ENCODE peak calls at places on chromosome 13, in ten cellular contexts. Y, M, W, K, F, Q, C, X, J and E are unnamed samples.

GRCh38 chr13:108269601-108270328 is at the start of gene TNFSF13B:
- DNase-seq in Y (peak), M (no peak), W (peak), K (no peak), F (peak), Q (peak), C (peak), X (peak), J (peak), E (peak)

GRCh38 chr13:71355010-71355409 is 512.0 kb downstream of the DACH1 start:
- DNase-seq in Y (no peak), M (no peak), W (no peak), K (no peak), F (no peak), Q (no peak), C (no peak), X (no peak), J (no peak), E (no peak)

GRCh38 chr13:51913421-51914136 is 51.8 kb downstream of the CCDC70 start:
- DNase-seq in Y (no peak), M (no peak), W (no peak), K (no peak), F (no peak), Q (peak), C (no peak), X (no peak), J (no peak), E (no peak)

GRCh38 chr13:94345374-94346195 is 133.9 kb downstream of the DCT start:
- DNase-seq in Y (peak), M (no peak), W (no peak), K (no peak), F (no peak), Q (no peak), C (peak), X (no peak), J (peak), E (no peak)

GRCh38 chr13:91313581-91313980 is 33.9 kb upstream of the MIR17HG start:
- DNase-seq in Y (no peak), M (no peak), W (no peak), K (no peak), F (no peak), Q (no peak), C (peak), X (no peak), J (no peak), E (no peak)

GRCh38 chr13:32243695-32244094 is 71.5 kb downstream of the ZAR1L start:
- DNase-seq in Y (no peak), M (no peak), W (no peak), K (no peak), F (no peak), Q (no peak), C (no peak), X (no peak), J (no peak), E (no peak)

GRCh38 chr13:77696006-77696862 is 1.3 kb upstream of the SLAIN1 start:
- DNase-seq in Y (no peak), M (no peak), W (peak), K (no peak), F (no peak), Q (no peak), C (no peak), X (no peak), J (no peak), E (no peak)

GRCh38 chr13:91894311-91894710 is 495.9 kb downstream of the GPC5 start:
- DNase-seq in Y (no peak), M (no peak), W (no peak), K (no peak), F (no peak), Q (no peak), C (no peak), X (no peak), J (peak), E (no peak)

GRCh38 chr13:113534236-113534860 is 43.8 kb upstream of the DCUN1D2 start:
- DNase-seq in Y (no peak), M (no peak), W (no peak), K (no peak), F (no peak), Q (no peak), C (no peak), X (no peak), J (no peak), E (no peak)

GRCh38 chr13:26253787-26254582 is at the start of gene CDK8:
- DNase-seq in Y (peak), M (peak), W (peak), K (peak), F (peak), Q (peak), C (peak), X (peak), J (peak), E (peak)

GRCh38 chr13:43003010-43003409 is 11.0 kb upstream of the EPSTI1 start:
- DNase-seq in Y (no peak), M (peak), W (no peak), K (no peak), F (no peak), Q (no peak), C (no peak), X (no peak), J (no peak), E (no peak)

GRCh38 chr13:110920038-110920437 is 5.2 kb upstream of the ANKRD10 start:
- DNase-seq in Y (no peak), M (no peak), W (peak), K (no peak), F (no peak), Q (no peak), C (no peak), X (peak), J (no peak), E (no peak)

GRCh38 chr13:114005206-114005720 is 31.4 kb upstream of the C13orf46 start:
- DNase-seq in Y (no peak), M (no peak), W (no peak), K (no peak), F (no peak), Q (no peak), C (no peak), X (no peak), J (no peak), E (peak)

GRCh38 chr13:30743319-30744055 is 8.1 kb downstream of the ALOX5AP start:
- DNase-seq in Y (peak), M (peak), W (no peak), K (no peak), F (peak), Q (no peak), C (peak), X (peak), J (peak), E (no peak)

GRCh38 chr13:102234618-102235017 is 167.2 kb downstream of the FGF14 start:
- DNase-seq in Y (no peak), M (peak), W (no peak), K (no peak), F (no peak), Q (no peak), C (no peak), X (no peak), J (no peak), E (no peak)

GRCh38 chr13:46778879-46779278 is 18.1 kb downstream of the ESD start:
- DNase-seq in Y (peak), M (no peak), W (no peak), K (no peak), F (no peak), Q (no peak), C (no peak), X (no peak), J (peak), E (no peak)

GRCh38 chr13:44906758-44907157 is 82.5 kb downstream of the NUFIP1 start:
- DNase-seq in Y (peak), M (no peak), W (no peak), K (no peak), F (no peak), Q (peak), C (no peak), X (peak), J (peak), E (no peak)

GRCh38 chr13:100443278-100443997 is 145.2 kb downstream of the GGACT start:
- DNase-seq in Y (no peak), M (no peak), W (no peak), K (no peak), F (no peak), Q (no peak), C (no peak), X (no peak), J (no peak), E (no peak)

GRCh38 chr13:29953542-29953941 is 103.1 kb upstream of the UBL3 start:
- DNase-seq in Y (peak), M (no peak), W (no peak), K (no peak), F (no peak), Q (no peak), C (no peak), X (no peak), J (no peak), E (no peak)

GRCh38 chr13:67493835-67494234 is 263.7 kb upstream of the PCDH9 start:
- DNase-seq in Y (no peak), M (no peak), W (no peak), K (no peak), F (no peak), Q (no peak), C (no peak), X (no peak), J (peak), E (no peak)